ENCODE peak calls at places on chromosomes 12 and 14, in eight cellular contexts. I is NCI-H446; J is activated T-helper 1 cell treated with anti-CD3 and anti-CD28 coated beads, Interleukin-2, amount 50 U/mL, for 16 hours; N is ACHN; H is stimulated activated naive CD8-positive, alpha-beta T cell treated with anti-CD3 and anti-CD28 coated beads, Interleukin-15, Interleukin-2, amounts not matched to agents 100 U/mL and 50 U/mL, for 24 hours; Z is heart right ventricle; Y is stromal cell of bone marrow; W is amniotic stem cell. F is an unnamed sample.

GRCh38 chr12:58557156-58557555 is 363.1 kb downstream of the LRIG3 start:
- DNase-seq in I (no peak), J (no peak), N (no peak), H (no peak), Z (no peak), Y (peak; percentile 68), W (no peak), F (no peak)

GRCh38 chr14:38257500-38257899 is 1.6 kb upstream of the CLEC14A start:
- DNase-seq in I (no peak), J (no peak), N (no peak), H (no peak), Z (no peak), Y (no peak), W (no peak), F (no peak)

GRCh38 chr12:115190191-115190590 is 506.2 kb upstream of the TBX3 start:
- DNase-seq in I (no peak), J (no peak), N (no peak), H (no peak), Z (no peak), Y (no peak), W (no peak), F (no peak)

GRCh38 chr12:131775904-131776889 is 52.0 kb upstream of the MMP17 start:
- DNase-seq in I (no peak), J (no peak), N (no peak), H (peak; percentile 14), Z (no peak), Y (no peak), W (no peak), F (peak; percentile 28)

GRCh38 chr14:35292770-35293561 is 784 bp downstream of the PSMA6 start:
- DNase-seq in I (no peak), J (no peak), N (peak; percentile 8), H (no peak), Z (no peak), Y (no peak), W (no peak), F (no peak)

GRCh38 chr14:21024668-21025373 is at the start of gene NDRG2:
- DNase-seq in I (peak; percentile 18), J (peak; percentile 57), N (peak; percentile 27), H (peak; percentile 70), Z (peak; percentile 87), Y (no peak), W (no peak), F (peak; percentile 84)

GRCh38 chr12:28026701-28027100 is 54.2 kb upstream of the PTHLH start:
- DNase-seq in I (peak; percentile 11), J (no peak), N (peak; percentile 27), H (no peak), Z (no peak), Y (no peak), W (no peak), F (no peak)

GRCh38 chr12:111596985-111597730 is 2.0 kb downstream of the ATXN2 start:
- DNase-seq in I (peak; percentile 14), J (no peak), N (peak; percentile 81), H (peak; percentile 41), Z (peak; percentile 48), Y (no peak), W (no peak), F (peak; percentile 61)

GRCh38 chr14:63203618-63204406 is 431 bp upstream of the RHOJ start:
- DNase-seq in I (peak; percentile 71), J (no peak), N (peak; percentile 54), H (no peak), Z (peak; percentile 95), Y (peak; percentile 96), W (peak; percentile 96), F (peak; percentile 54)

GRCh38 chr12:50840809-50841487 is 1.8 kb upstream of the TMPRSS12 start:
- DNase-seq in I (no peak), J (no peak), N (no peak), H (no peak), Z (no peak), Y (no peak), W (no peak), F (no peak)

GRCh38 chr14:103448097-103448496 is 62.9 kb downstream of the MARK3 start:
- DNase-seq in I (no peak), J (no peak), N (no peak), H (no peak), Z (no peak), Y (no peak), W (no peak), F (no peak)

GRCh38 chr14:69695664-69696527 is 71.0 kb upstream of the SRSF5 start:
- DNase-seq in I (peak; percentile 73), J (no peak), N (no peak), H (no peak), Z (no peak), Y (no peak), W (no peak), F (no peak)

GRCh38 chr14:88231626-88232025 is 91.4 kb downstream of the KCNK10 start:
- DNase-seq in I (no peak), J (no peak), N (no peak), H (no peak), Z (no peak), Y (no peak), W (no peak), F (no peak)

GRCh38 chr12:62834406-62834805 is 100.5 kb downstream of the PPM1H start:
- DNase-seq in I (peak; percentile 62), J (no peak), N (peak; percentile 21), H (no peak), Z (peak; percentile 43), Y (no peak), W (no peak), F (no peak)

GRCh38 chr14:69807192-69807591 is 10.2 kb upstream of the SLC10A1 start:
- DNase-seq in I (no peak), J (no peak), N (no peak), H (no peak), Z (no peak), Y (no peak), W (no peak), F (no peak)

GRCh38 chr14:38536376-38537038 is 280.6 kb upstream of the CLEC14A start:
- DNase-seq in I (no peak), J (no peak), N (no peak), H (no peak), Z (no peak), Y (no peak), W (no peak), F (no peak)

GRCh38 chr14:88002421-88002820 is 2.5 kb upstream of the GPR65 start:
- DNase-seq in I (no peak), J (no peak), N (no peak), H (peak; percentile 32), Z (no peak), Y (no peak), W (no peak), F (no peak)

GRCh38 chr12:25675808-25676207 is 122.7 kb upstream of the LMNTD1 start:
- DNase-seq in I (no peak), J (no peak), N (no peak), H (no peak), Z (no peak), Y (no peak), W (no peak), F (no peak)

GRCh38 chr12:116590561-116590960 is 31.4 kb downstream of the MAP1LC3B2 start:
- DNase-seq in I (no peak), J (no peak), N (no peak), H (no peak), Z (no peak), Y (no peak), W (no peak), F (no peak)

GRCh38 chr12:124586756-124587155 is 19.3 kb upstream of the NCOR2 start:
- DNase-seq in I (no peak), J (no peak), N (no peak), H (no peak), Z (no peak), Y (no peak), W (no peak), F (no peak)

GRCh38 chr14:92475451-92476187 is 38.0 kb upstream of the RIN3 start:
- DNase-seq in I (no peak), J (no peak), N (no peak), H (no peak), Z (peak; percentile 60), Y (peak; percentile 49), W (no peak), F (no peak)

GRCh38 chr12:76586764-76587395 is 27.3 kb upstream of the OSBPL8 start:
- DNase-seq in I (peak; percentile 58), J (no peak), N (peak; percentile 68), H (peak; percentile 16), Z (peak; percentile 38), Y (peak; percentile 48), W (no peak), F (no peak)

GRCh38 chr12:69608114-69608513 is 2.6 kb downstream of the LRRC10 start:
- DNase-seq in I (no peak), J (no peak), N (no peak), H (no peak), Z (no peak), Y (no peak), W (no peak), F (no peak)

GRCh38 chr12:44874981-44875416 is 1.1 kb downstream of the NELL2 start:
- DNase-seq in I (no peak), J (peak; percentile 22), N (no peak), H (peak; percentile 40), Z (no peak), Y (no peak), W (no peak), F (no peak)

GRCh38 chr14:92917041-92917940 is 5.7 kb upstream of the CHGA start:
- DNase-seq in I (no peak), J (no peak), N (no peak), H (no peak), Z (no peak), Y (no peak), W (no peak), F (no peak)

F was measured in breast epithelium.